ENCODE peak calls at places on chromosome 7, in six cellular contexts. U is stimulated activated naive CD8-positive, alpha-beta T cell treated with anti-CD3 and anti-CD28 coated beads, Interleukin-15, Interleukin-2, amounts not matched to agents 100 U/mL and 50 U/mL, for 24 hours; N is GM04503; A is A172; Y is Kasumi-1; T is spleen. D is an unnamed sample.

GRCh38 chr7:40000734-40001315 is 50.8 kb downstream of the CDK13 start:
- DNase-seq in N (no peak), T (no peak), U (no peak), A (peak; percentile 14), Y (no peak), D (no peak)

GRCh38 chr7:32892521-32893224 is 1.1 kb upstream of the KBTBD2 start:
- DNase-seq in N (no peak), U (peak; percentile 56), A (peak; percentile 63), T (peak; percentile 91), Y (peak; percentile 86), D (peak; percentile 77)

GRCh38 chr7:45076946-45077345 is 11.8 kb downstream of the NACAD start:
- DNase-seq in U (no peak), N (no peak), T (no peak), Y (no peak), A (no peak), D (peak; percentile 69)

GRCh38 chr7:26555971-26556830 is 264.5 kb downstream of the SNX10 start:
- DNase-seq in U (no peak), Y (no peak), N (no peak), A (no peak), T (no peak), D (no peak)

GRCh38 chr7:112160130-112160770 is 45.9 kb downstream of the DOCK4 start:
- DNase-seq in U (no peak), A (peak; percentile 28), Y (no peak), N (no peak), T (no peak), D (peak; percentile 69)

GRCh38 chr7:116953727-116954442 is 584 bp downstream of the ST7 start:
- DNase-seq in A (peak; percentile 89), T (peak; percentile 90), U (peak; percentile 33), Y (peak; percentile 68), N (peak; percentile 65), D (peak; percentile 85)

GRCh38 chr7:50499092-50499491 is 48.9 kb upstream of the FIGNL1 start:
- DNase-seq in U (no peak), N (no peak), Y (no peak), T (peak; percentile 48), A (no peak), D (no peak)

GRCh38 chr7:20828947-20829346 is 42.3 kb upstream of the SP8 start:
- DNase-seq in A (no peak), T (no peak), N (no peak), Y (no peak), U (no peak), D (no peak)

GRCh38 chr7:12610899-12611298 is 40.4 kb downstream of the SCIN start:
- DNase-seq in N (no peak), T (no peak), U (no peak), A (no peak), Y (no peak), D (no peak)

GRCh38 chr7:150978136-150978789 is at the start of gene KCNH2:
- DNase-seq in Y (no peak), T (no peak), A (no peak), N (no peak), U (no peak), D (no peak)

GRCh38 chr7:116576350-116577319 is 51.8 kb downstream of the CAV1 start:
- DNase-seq in A (peak; percentile 95), Y (no peak), T (no peak), U (peak; percentile 47), N (peak; percentile 93), D (no peak)

GRCh38 chr7:47432988-47433895 is 148.7 kb downstream of the TNS3 start:
- DNase-seq in U (no peak), T (no peak), A (no peak), N (no peak), Y (no peak), D (no peak)

GRCh38 chr7:33425385-33425784 is 296.0 kb downstream of the BBS9 start:
- DNase-seq in U (no peak), T (peak; percentile 30), N (no peak), Y (no peak), A (no peak), D (no peak)

GRCh38 chr7:102872460-102872859 is 40.3 kb upstream of the LRRC17 start:
- DNase-seq in T (no peak), N (peak; percentile 77), U (no peak), A (peak; percentile 96), Y (no peak), D (no peak)

GRCh38 chr7:2657920-2658671 is 26.3 kb downstream of the TTYH3 start:
- DNase-seq in N (no peak), T (no peak), A (no peak), U (no peak), Y (no peak), D (peak; percentile 64)

GRCh38 chr7:98678215-98678614 is 61.1 kb downstream of the NPTX2 start:
- DNase-seq in A (no peak), Y (no peak), T (no peak), U (no peak), N (no peak), D (no peak)

GRCh38 chr7:21767300-21767900 is 178.3 kb downstream of the CDCA7L start:
- DNase-seq in U (peak; percentile 6), N (no peak), T (no peak), Y (peak; percentile 69), A (peak; percentile 93), D (no peak)

GRCh38 chr7:2071133-2071832 is 161.5 kb downstream of the MAD1L1 start:
- DNase-seq in Y (no peak), N (no peak), A (no peak), T (no peak), U (no peak), D (no peak)

GRCh38 chr7:30062587-30062986 is 34.4 kb downstream of the PLEKHA8 start:
- DNase-seq in N (no peak), U (no peak), Y (peak; percentile 92), A (peak; percentile 36), T (no peak), D (no peak)

GRCh38 chr7:32381024-32381601 is 109.1 kb downstream of the LSM5 start:
- DNase-seq in U (no peak), T (no peak), Y (no peak), N (no peak), A (no peak), D (no peak)

GRCh38 chr7:108003591-108003935 is 602 bp upstream of the LAMB1 start:
- DNase-seq in A (no peak), U (no peak), T (no peak), N (no peak), Y (no peak), D (no peak)

GRCh38 chr7:54179321-54180029 is 362.7 kb upstream of the VSTM2A start:
- DNase-seq in A (peak; percentile 51), U (no peak), Y (no peak), N (no peak), T (no peak), D (no peak)

GRCh38 chr7:99615989-99616358 is 772 bp upstream of the ZSCAN25 start:
- DNase-seq in U (no peak), N (no peak), T (no peak), A (no peak), Y (no peak), D (no peak)

GRCh38 chr7:84122582-84123360 is 71.8 kb downstream of the SEMA3A start:
- DNase-seq in Y (no peak), N (no peak), T (no peak), U (no peak), A (no peak), D (no peak)

GRCh38 chr7:12529971-12530710 is 40.4 kb upstream of the SCIN start:
- DNase-seq in U (no peak), N (no peak), Y (no peak), A (no peak), T (no peak), D (no peak)

GRCh38 chr7:13908667-13909382 is 80.6 kb downstream of the ETV1 start:
- DNase-seq in N (no peak), A (peak; percentile 32), T (no peak), U (no peak), Y (peak; percentile 10), D (no peak)

GRCh38 chr7:54563329-54563916 is 21.2 kb downstream of the VSTM2A start:
- DNase-seq in N (no peak), A (no peak), U (no peak), T (no peak), Y (no peak), D (no peak)

GRCh38 chr7:11203688-11204087 is 230.0 kb downstream of the PHF14 start:
- DNase-seq in U (no peak), N (no peak), T (no peak), Y (no peak), A (no peak), D (no peak)

GRCh38 chr7:146655928-146656797 is 539.6 kb downstream of the CNTNAP2 start:
- DNase-seq in T (no peak), A (peak; percentile 13), U (no peak), N (no peak), Y (no peak), D (no peak)

GRCh38 chr7:151426486-151426905 is 13.4 kb downstream of the CRYGN start:
- DNase-seq in Y (no peak), T (peak; percentile 18), A (peak; percentile 96), U (no peak), N (no peak), D (no peak)